ENCODE peak calls at places on chromosomes 12 and 14, in four cellular contexts. X is HepG2, L is HCT116, A is K562. D is an unnamed sample.

GRCh38 chr12:51631591-51631990 is 40.6 kb downstream of the SCN8A start:
- DNase-seq in X (no peak), L (peak), A (no peak), D (no peak)

GRCh38 chr14:20684662-20685456 is 499 bp downstream of the RNASE4 start:
- DNase-seq in X (peak), L (peak), A (no peak), D (no peak)

GRCh38 chr14:81366259-81366658 is 33.9 kb downstream of the STON2 start:
- DNase-seq in X (no peak), L (no peak), A (no peak), D (no peak)

GRCh38 chr14:68652433-68652690 is 140.5 kb downstream of the ZFP36L1 start:
- DNase-seq in X (no peak), L (no peak), A (no peak), D (no peak)

GRCh38 chr14:72744416-72745120 is 149.3 kb downstream of the DPF3 start:
- DNase-seq in X (no peak), L (no peak), A (no peak), D (no peak)

GRCh38 chr14:90444077-90444696 is 47.4 kb downstream of the CALM1 start:
- DNase-seq in X (peak), L (no peak), A (no peak), D (no peak)

GRCh38 chr12:113268621-113269020 is 47.4 kb downstream of the TPCN1 start:
- DNase-seq in X (no peak), L (no peak), A (no peak), D (no peak)

GRCh38 chr12:3314306-3314663 is 176.7 kb upstream of the PRMT8 start:
- DNase-seq in X (no peak), L (no peak), A (peak), D (no peak)

GRCh38 chr14:88380405-88380804 is 5.1 kb upstream of the SPATA7 start:
- DNase-seq in X (no peak), L (no peak), A (no peak), D (no peak)

GRCh38 chr12:60415361-60415760 is 819.5 kb downstream of the SLC16A7 start:
- DNase-seq in X (no peak), L (no peak), A (no peak), D (no peak)

GRCh38 chr14:63342381-63342780 is 23.6 kb upstream of the GPHB5 start:
- DNase-seq in X (no peak), L (no peak), A (no peak), D (no peak)

GRCh38 chr12:49960474-49961110 is 1.1 kb upstream of the AQP5 start:
- DNase-seq in X (no peak), L (no peak), A (no peak), D (no peak)

GRCh38 chr14:103337794-103338193 is 3.8 kb downstream of the EIF5 start:
- DNase-seq in X (no peak), L (no peak), A (no peak), D (no peak)

GRCh38 chr12:122090759-122091535 is 12.4 kb downstream of the MLXIP start:
- DNase-seq in X (no peak), L (no peak), A (no peak), D (no peak)

GRCh38 chr12:26728205-26729050 is 104.6 kb downstream of the ITPR2 start:
- DNase-seq in X (no peak), L (no peak), A (no peak), D (no peak)

GRCh38 chr12:121170581-121171260 is 38.0 kb downstream of the P2RX7 start:
- DNase-seq in X (no peak), L (no peak), A (no peak), D (no peak)

GRCh38 chr14:104138098-104138890 is at the start of gene KIF26A:
- DNase-seq in X (no peak), L (peak), A (peak), D (no peak)

GRCh38 chr12:65891987-65892481 is 67.8 kb downstream of the HMGA2 start:
- DNase-seq in X (no peak), L (peak), A (no peak), D (peak)

GRCh38 chr12:14892726-14893442 is 7.2 kb upstream of the MGP start:
- DNase-seq in X (peak), L (no peak), A (no peak), D (no peak)

GRCh38 chr14:22895402-22895801 is 12.4 kb downstream of the REM2 start:
- DNase-seq in X (no peak), L (no peak), A (no peak), D (no peak)

GRCh38 chr12:95942532-95943230 is at the start of gene CCDC38:
- DNase-seq in X (peak), L (peak), A (peak), D (peak)

GRCh38 chr14:98244162-98244948 is 1027.6 kb downstream of the BCL11B start:
- DNase-seq in X (no peak), L (no peak), A (no peak), D (no peak)

DNA sequence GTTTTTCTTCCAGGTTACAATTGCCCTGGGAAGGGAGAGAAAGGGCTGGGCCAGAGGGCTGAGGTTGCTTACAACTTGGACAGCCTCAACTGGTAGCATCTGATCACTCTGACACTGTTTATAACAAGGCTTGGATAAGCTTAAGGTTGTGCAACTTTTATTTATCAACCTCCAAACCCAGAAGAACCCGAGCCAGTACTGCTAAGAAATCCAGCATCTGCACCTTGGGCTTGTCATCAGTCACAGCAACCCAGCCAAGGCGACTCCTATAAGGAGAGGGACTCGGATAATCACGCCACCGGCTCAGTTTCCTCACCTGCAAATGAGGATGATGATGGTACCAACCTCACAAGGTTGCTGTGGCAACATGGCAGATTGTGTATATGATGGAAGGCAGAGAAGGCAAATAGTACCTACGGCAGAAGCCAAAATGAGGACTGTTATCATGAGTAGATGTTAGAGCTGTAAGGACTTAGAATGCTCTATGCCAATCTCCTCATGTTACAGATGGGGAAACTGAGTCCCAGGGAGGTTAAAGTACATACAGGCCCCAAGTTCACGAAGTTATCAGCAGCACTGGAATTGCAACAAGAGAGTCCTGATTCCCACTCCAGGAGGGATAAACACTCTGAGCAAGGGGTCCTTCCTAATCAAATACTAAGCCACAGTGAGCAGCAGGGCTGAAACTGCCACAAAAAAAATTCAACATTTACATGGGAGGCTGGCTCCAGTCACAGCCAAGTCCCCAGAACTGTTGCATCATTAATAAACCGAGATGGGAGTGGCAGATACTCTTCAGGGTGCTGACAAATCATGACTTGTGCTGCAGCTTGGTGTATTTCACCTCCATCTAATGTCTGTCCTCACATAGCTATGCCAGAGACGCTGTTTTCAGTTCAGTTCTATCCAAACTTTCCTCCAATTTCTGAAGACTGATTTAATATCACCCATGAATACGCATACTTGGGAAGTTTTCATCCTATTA is 24.4 kb downstream of the NUAK1 start:
- DNase-seq in X (no peak), L (no peak), A (no peak), D (no peak)
- TF ChIP-seq POLR2AphosphoS5 in X (no peak), L (no peak), A (no peak), D (no peak)

DNA sequence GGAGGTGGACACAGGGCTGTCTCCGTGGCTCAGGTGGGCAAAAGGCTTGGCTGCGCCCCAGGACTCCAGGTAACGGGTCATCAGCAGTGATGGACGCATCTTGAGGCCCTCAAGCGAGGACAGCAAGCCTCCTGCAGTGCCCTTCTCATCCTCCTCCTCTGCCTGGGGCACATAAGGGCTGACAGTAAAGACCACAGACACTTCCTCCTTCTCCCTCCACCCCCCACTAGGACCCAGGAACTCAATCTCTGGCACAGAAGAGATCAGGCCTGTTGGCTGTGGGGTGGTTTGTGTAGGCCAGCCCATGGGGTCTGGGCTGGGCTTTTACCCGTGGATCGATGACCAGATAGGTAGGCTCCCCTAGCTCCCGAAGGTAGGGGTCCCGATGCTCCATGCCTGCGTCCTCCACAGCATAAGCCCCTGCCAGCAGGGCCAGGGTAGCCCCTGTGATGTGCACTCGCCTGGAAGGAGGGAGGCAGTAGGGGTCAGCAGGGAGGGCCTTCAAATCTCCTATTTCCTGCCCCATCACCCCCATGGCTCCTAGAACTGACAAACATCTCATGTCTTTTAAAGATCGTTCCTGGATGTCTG is 5.7 kb downstream of the ADCY4 start:
- DNase-seq in X (no peak), L (no peak), A (no peak), D (no peak)
- TF ChIP-seq TCF7L2 in X (no peak), L (no peak), A (no peak), D (no peak)

DNA sequence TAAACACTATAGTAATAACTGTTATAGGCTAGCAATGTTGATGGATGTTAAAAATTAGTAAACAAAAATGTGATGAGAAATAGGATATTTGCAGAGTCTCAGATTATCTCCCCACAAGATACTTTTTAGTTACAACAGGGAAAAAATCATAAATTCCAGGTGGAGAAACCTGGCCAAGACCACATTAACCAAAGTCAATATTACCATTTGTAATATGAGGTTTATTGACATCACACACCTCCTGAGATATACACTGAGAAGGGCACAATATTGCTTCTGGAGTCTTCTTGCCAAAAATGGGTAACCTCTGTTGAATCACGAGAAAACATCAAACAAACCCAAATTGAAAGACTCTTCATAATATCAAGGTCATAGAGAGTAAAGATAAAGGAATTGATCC is 72.3 kb upstream of the AMIGO2 start:
- DNase-seq in X (no peak), L (no peak), A (no peak), D (no peak)
- TF ChIP-seq POLR2AphosphoS5 in X (no peak), L (no peak), A (no peak), D (no peak)

GRCh38 chr14:83342590-83342989 is 1808.9 kb upstream of the SEL1L start:
- DNase-seq in X (no peak), L (no peak), A (no peak), D (no peak)
- TF ChIP-seq TCF7L2 in X (no peak), L (no peak), A (no peak), D (no peak)

GRCh38 chr12:101616027-101616494 is 21.3 kb downstream of the MYBPC1 start:
- DNase-seq in X (peak), L (no peak), A (no peak), D (no peak)
- TF ChIP-seq POLR2AphosphoS5 in X (no peak), L (no peak), A (no peak), D (no peak)

GRCh38 chr12:76568888-76569551 is 9.4 kb upstream of the OSBPL8 start:
- DNase-seq in X (no peak), L (no peak), A (no peak), D (no peak)

GRCh38 chr12:76571256-76571655 is 11.7 kb upstream of the OSBPL8 start:
- DNase-seq in X (no peak), L (no peak), A (no peak), D (no peak)

GRCh38 chr12:76573840-76574373 is 14.3 kb upstream of the OSBPL8 start:
- DNase-seq in X (no peak), L (no peak), A (no peak), D (no peak)

GRCh38 chr12:76568130-76568529 is 8.6 kb upstream of the OSBPL8 start:
- DNase-seq in X (no peak), L (no peak), A (no peak), D (no peak)

DNA sequence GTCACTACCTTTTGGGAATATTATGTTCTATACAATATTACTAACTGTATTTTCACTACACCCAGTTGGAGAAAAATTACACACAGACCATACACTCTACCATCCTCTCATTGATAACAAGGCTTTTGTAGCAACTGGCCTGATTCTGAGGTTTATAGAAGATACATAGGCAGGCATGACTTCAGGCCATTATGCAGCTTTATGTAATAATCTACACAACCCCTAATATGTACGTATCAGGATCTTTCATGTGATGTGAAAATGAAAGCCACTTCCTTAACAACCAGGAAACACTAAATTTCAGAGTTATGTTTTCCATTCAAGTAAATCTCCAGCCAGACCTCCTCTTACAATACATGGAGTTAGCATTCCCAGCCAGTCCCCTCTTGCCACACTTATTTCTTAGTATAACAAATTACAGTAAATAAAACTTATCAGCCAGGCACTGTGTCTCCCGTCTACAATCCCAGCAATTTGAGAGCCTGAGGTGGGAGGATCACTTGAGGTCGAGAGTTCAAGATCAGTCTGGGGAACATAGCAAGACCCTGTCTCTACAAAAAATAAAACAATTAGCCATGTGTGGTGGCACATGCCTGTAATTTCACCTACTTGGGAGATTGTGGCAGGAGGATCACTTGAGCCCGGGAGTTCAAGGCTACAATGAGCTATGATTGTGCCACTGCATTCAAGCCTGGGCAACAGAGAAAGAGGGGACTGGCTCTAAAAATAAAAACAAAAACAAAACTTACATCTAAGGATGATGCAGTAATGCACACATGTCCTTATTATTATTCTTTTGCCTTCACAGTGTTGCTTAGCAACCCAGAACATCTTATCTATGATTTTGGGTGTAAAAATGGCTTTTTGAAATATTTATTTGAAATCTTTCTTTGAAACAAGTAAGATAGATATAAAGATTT is 10.4 kb upstream of the OSBPL8 start:
- DNase-seq in X (no peak), L (no peak), A (no peak), D (no peak)
- TF ChIP-seq TCF7L2 in X (no peak), L (no peak), A (no peak), D (no peak)

GRCh38 chr12:127928615-127929014 is 338.4 kb upstream of the TMEM132C start:
- DNase-seq in X (no peak), L (no peak), A (no peak), D (no peak)
- TF ChIP-seq POLR2AphosphoS5 in X (no peak), L (no peak), A (no peak), D (no peak)

GRCh38 chr12:125467363-125467762 is 402.1 kb downstream of the AACS start:
- DNase-seq in X (no peak), L (no peak), A (no peak), D (no peak)

GRCh38 chr12:125470838-125471775 is 405.9 kb downstream of the AACS start:
- DNase-seq in X (no peak), L (no peak), A (no peak), D (no peak)
- TF ChIP-seq TCF7L2 in X (no peak), L (no peak), A (no peak), D (no peak)